ENCODE peak calls at places on chromosomes 5 and 9, in four cellular contexts. M is K562, G is HepG2, S is SK-N-SH. R is an unnamed sample.

GRCh38 chr9:35907732-35908483 is 1.4 kb upstream of the SPAAR start:
- DNase-seq in M (no peak), G (peak), S (peak), R (no peak)

GRCh38 chr5:169652057-169652456 is 15.0 kb downstream of the DOCK2 start:
- DNase-seq in M (no peak), G (no peak), S (no peak), R (no peak)

GRCh38 chr5:72282878-72283277 is 37.2 kb downstream of the MRPS27 start:
- DNase-seq in M (peak), G (no peak), S (peak), R (no peak)

GRCh38 chr9:35726876-35727438 is 5.0 kb downstream of the TLN1 start:
- DNase-seq in M (no peak), G (peak), S (no peak), R (no peak)

GRCh38 chr9:27379311-27380236 is 82.6 kb upstream of the EQTN start:
- DNase-seq in M (no peak), G (peak), S (no peak), R (no peak)

GRCh38 chr9:131635285-131635684 is 90.0 kb downstream of the PRRT1B start:
- DNase-seq in M (peak), G (peak), S (no peak), R (no peak)

GRCh38 chr9:75181748-75182147 is 93.4 kb downstream of the OSTF1 start:
- DNase-seq in M (peak), G (no peak), S (no peak), R (no peak)

GRCh38 chr9:30774326-30774725 is 1610.1 kb upstream of the ACO1 start:
- DNase-seq in M (peak), G (peak), S (no peak), R (peak)

GRCh38 chr5:10036136-10036535 is 213.6 kb downstream of the ATPSCKMT start:
- DNase-seq in M (no peak), G (no peak), S (no peak), R (no peak)

GRCh38 chr9:84278131-84278530 is 62.4 kb downstream of the SLC28A3 start:
- DNase-seq in M (no peak), G (no peak), S (no peak), R (no peak)

GRCh38 chr5:177535125-177535524 is 18.4 kb upstream of the DDX41 start:
- DNase-seq in M (no peak), G (no peak), S (no peak), R (no peak)

GRCh38 chr5:39500656-39501295 is 76.0 kb upstream of the DAB2 start:
- DNase-seq in M (no peak), G (no peak), S (no peak), R (no peak)

GRCh38 chr9:130137870-130138653 is 34.1 kb upstream of the NCS1 start:
- DNase-seq in M (peak), G (no peak), S (no peak), R (peak)

GRCh38 chr5:140591747-140592372 is 27.2 kb downstream of the SLC35A4 start:
- DNase-seq in M (no peak), G (no peak), S (no peak), R (no peak)

GRCh38 chr5:132294728-132295504 is 722 bp downstream of the SLC22A4 start:
- DNase-seq in M (peak), G (no peak), S (no peak), R (peak)
- TF ChIP-seq FOXJ3 in M (no peak), G (no peak), S (no peak), R (no peak)

DNA sequence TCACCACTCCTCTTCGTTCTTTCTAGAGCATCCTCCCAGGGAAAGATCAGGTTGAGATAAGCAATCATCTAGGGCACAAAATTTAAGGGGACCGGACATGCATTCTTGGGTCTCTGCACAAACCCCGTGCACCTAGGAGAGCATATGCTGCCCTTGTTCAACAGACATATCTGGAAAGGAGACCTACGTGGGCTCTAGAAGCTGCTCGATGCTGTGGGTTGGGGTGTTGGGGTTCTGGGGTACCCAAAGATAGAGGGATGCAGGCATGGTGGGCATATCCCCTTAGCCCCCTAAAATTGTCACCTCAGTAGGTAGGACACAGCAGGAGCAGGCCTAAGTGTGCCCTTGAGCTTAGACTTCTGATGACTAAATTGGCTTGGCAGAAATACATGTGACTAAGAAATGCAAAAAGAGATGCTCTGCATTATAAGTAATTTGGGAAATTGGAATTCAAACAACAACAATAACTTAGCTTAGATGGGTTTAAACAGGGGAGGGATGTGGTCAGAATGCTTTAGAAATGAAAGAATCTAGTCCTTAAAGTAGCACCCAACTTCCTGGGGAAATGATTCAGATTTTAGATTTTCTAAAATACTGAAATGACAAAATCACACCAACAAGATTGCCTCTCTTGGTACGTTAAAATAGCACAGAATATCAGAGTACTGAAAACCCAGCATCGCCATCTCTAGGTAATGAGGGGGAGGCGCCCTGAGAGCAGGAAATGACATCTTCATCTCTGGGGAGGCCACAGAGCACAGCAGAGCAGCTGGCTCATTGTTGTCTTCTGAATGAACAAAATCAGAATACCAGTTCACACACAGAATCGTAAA is 172.3 kb downstream of the GNA14 start:
- DNase-seq in M (no peak), G (no peak), S (no peak), R (no peak)
- TF ChIP-seq FOXJ3 in M (no peak), G (no peak), S (no peak), R (no peak)

GRCh38 chr9:8717146-8717545 is 917.6 kb upstream of the DMAC1 start:
- DNase-seq in M (no peak), G (no peak), S (no peak), R (no peak)

GRCh38 chr9:8715792-8716191 is 916.2 kb upstream of the DMAC1 start:
- DNase-seq in M (no peak), G (no peak), S (no peak), R (no peak)

GRCh38 chr9:8719833-8720486 is 920.4 kb upstream of the DMAC1 start:
- DNase-seq in M (no peak), G (no peak), S (no peak), R (no peak)

GRCh38 chr9:8713149-8713856 is 913.7 kb upstream of the DMAC1 start:
- DNase-seq in M (no peak), G (no peak), S (no peak), R (no peak)

DNA sequence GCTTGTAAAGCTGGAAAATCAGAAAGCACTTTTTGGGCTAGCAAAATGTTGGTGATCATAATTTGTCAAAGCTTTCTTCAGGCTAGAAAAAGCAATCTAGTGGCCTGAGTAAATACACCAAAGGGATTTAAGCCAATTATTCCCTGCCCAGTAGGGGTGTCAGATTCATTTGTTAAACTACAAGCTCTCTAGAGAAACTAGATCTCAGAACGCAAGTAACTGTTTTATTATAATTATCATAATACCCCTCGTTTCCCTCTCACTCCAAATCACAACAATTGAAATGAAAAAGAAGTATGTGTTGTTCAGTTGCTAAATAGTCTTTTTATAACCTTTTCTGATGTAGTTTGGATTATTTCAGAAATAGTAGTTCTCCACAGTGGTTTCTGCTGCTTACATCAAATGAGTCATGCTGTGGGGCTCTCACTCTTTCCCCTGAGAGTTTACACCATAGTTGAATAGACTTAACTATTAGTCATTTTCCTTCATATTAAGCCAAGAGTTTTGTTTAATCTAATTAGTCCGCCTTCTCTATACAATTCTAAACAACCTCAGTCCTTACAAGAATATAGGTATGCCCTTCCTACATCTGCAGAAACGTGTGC is 918.6 kb upstream of the DMAC1 start:
- DNase-seq in M (no peak), G (no peak), S (no peak), R (no peak)
- TF ChIP-seq FOXJ3 in M (no peak), G (no peak), S (no peak), R (no peak)

GRCh38 chr5:150789431-150789830 is 10.9 kb downstream of the SMIM3 start:
- DNase-seq in M (no peak), G (no peak), S (no peak), R (no peak)

GRCh38 chr5:150788974-150789373 is 10.4 kb downstream of the SMIM3 start:
- DNase-seq in M (no peak), G (no peak), S (no peak), R (no peak)

GRCh38 chr5:150791536-150791935 is 13.0 kb downstream of the SMIM3 start:
- DNase-seq in M (no peak), G (no peak), S (no peak), R (no peak)

GRCh38 chr5:150787659-150788058 is 9.1 kb downstream of the SMIM3 start:
- DNase-seq in M (no peak), G (no peak), S (no peak), R (no peak)

DNA sequence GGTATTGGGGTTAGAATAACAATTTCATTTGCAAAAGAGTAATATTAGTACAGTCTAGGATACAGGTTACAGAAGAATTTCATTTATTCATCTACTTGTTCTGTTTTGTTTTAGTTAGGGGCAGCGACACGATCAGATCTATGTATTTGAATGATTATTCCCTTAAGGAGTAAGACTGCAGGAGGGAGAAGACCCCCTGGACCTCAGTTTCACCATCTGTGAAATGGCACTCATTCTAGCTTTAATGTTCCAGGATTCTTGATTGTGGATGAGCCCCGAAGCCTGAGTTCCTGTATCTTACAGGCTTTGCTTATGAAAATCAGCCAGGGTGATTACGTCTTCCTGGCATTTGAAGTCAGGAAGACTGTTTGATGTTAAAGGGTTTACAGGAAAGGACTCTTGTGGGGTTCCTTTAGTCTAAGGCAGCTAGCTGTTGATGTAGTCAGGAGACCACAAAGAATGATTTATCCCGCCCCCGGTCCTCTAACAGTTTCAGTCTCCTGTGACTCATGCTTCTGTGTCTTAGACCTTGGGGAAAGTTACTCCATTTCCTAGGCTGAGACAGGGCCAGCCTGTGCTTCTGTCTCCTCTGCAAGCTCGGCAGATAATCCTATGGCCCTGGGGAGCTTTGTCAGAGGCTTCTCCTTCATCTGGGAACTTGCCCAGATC is 11.5 kb downstream of the SMIM3 start:
- DNase-seq in M (peak), G (no peak), S (no peak), R (no peak)
- TF ChIP-seq FOXJ3 in M (no peak), G (no peak), S (no peak), R (no peak)

GRCh38 chr5:82749453-82749852 is 327.7 kb downstream of the TMEM167A start:
- DNase-seq in M (no peak), G (no peak), S (peak), R (no peak)

GRCh38 chr5:82753374-82753773 is 323.8 kb downstream of the TMEM167A start:
- DNase-seq in M (no peak), G (no peak), S (no peak), R (no peak)

GRCh38 chr5:82754347-82754746 is 322.8 kb downstream of the TMEM167A start:
- DNase-seq in M (no peak), G (no peak), S (no peak), R (no peak)

GRCh38 chr5:82745016-82745415 is 332.2 kb downstream of the TMEM167A start:
- DNase-seq in M (no peak), G (no peak), S (no peak), R (no peak)

GRCh38 chr5:82748688-82749091 is 328.5 kb downstream of the TMEM167A start:
- DNase-seq in M (no peak), G (no peak), S (no peak), R (no peak)
- TF ChIP-seq FOXJ3 in M (no peak), G (no peak), S (no peak), R (no peak)

GRCh38 chr9:93577045-93577939 is 908 bp downstream of the PHF2 start:
- DNase-seq in M (no peak), G (no peak), S (peak), R (no peak)
- TF ChIP-seq FOXJ3 in M (no peak), G (no peak), S (no peak), R (no peak)

GRCh38 chr5:87393331-87393730 is 19.4 kb downstream of the CCNH start:
- DNase-seq in M (no peak), G (no peak), S (no peak), R (no peak)

GRCh38 chr5:87390075-87390474 is 22.7 kb downstream of the CCNH start:
- DNase-seq in M (no peak), G (no peak), S (no peak), R (no peak)

GRCh38 chr5:87390576-87391199 is 22.0 kb downstream of the CCNH start:
- DNase-seq in M (no peak), G (no peak), S (no peak), R (no peak)

GRCh38 chr5:87392170-87392569 is 20.6 kb downstream of the CCNH start:
- DNase-seq in M (no peak), G (no peak), S (no peak), R (no peak)

DNA sequence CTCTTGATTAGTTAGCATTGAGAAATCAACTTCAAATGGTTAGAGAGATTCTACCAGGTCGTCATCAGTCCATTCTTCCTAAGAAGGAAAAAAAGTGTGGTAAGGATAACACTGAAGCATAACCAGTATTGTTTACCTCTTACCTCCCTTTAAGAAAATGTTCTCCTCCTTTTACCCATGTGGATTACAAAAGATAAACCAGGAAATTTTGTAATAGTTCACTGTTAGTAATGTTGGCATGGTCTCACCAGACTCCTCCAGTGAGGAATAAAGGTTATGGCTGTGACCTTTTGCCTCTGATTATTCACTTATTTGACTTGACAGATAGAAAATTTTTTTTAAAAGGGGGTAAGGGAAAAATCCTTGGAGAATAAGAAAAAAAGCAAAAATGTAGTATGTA is 18.3 kb downstream of the CCNH start:
- DNase-seq in M (no peak), G (no peak), S (no peak), R (no peak)
- TF ChIP-seq FOXJ3 in M (no peak), G (no peak), S (no peak), R (no peak)

DNA sequence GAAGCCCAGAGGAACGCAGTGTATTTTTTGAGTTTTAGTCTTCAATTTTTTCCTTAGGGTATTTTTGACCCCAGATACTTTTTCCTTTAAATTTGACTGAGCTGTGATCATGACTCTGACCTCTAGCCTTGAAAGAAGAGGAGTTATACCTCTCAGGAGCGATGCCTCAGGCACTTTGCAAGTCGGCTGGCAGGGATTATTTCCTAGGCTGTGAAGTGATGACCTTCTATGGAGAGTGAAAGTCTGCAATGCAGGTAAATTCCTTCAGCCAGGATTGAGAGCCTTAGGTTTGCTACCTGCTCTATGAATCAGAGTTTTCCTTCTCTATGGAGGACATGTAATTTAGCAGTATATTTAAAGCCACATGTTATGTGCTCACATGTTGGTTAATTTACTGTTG is 10.8 kb upstream of the NUDT12 start:
- DNase-seq in M (no peak), G (no peak), S (no peak), R (peak)
- TF ChIP-seq FOXJ3 in M (no peak), G (no peak), S (no peak), R (no peak)

DNA sequence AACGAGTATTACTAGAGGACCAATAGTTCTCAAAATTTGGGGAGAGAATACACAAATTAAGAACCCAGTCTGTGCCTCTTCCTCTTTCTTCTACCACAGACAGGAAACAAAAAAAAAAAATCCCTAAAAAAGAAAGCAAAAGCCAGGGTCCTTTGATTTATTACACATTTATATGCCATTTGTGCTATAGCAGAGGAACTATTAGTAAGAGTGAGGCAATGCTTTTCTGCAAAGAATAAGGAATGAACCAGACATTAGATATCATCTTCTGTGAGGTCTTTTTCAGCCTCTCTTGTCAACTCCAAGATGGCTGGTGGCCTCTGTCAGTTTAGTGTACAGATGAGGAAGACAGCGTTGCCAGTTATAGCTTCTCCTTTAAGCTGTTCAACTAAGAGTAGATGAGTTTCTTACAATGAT is 127.6 kb downstream of the RFX3 start:
- DNase-seq in M (no peak), G (no peak), S (no peak), R (no peak)
- TF ChIP-seq FOXJ3 in M (no peak), G (no peak), S (no peak), R (no peak)

GRCh38 chr5:67215592-67216471 is 19.2 kb upstream of the CD180 start:
- DNase-seq in M (peak), G (peak), S (peak), R (no peak)
- TF ChIP-seq FOXJ3 in M (no peak), G (no peak), S (peak), R (no peak)

R was measured in WTC11.